ENCODE peak calls at places on chromosome 1, in eight cellular contexts. N is right lobe of liver; K is Peyer's patch; C is right atrium auricular region; B is stomach; D is lower leg skin; E is CD8-positive, alpha-beta T cell; U is hepatocyte. S is an unnamed sample.

GRCh38 chr1:241902376-241903067 is 54.5 kb downstream of the EXO1 start:
- DNase-seq in N (no peak), K (no peak), C (no peak), B (no peak), D (peak), E (no peak), U (peak), S (no peak)

GRCh38 chr1:198564716-198565115 is 24.2 kb upstream of the ATP6V1G3 start:
- DNase-seq in N (no peak), K (no peak), C (no peak), B (no peak), D (no peak), E (peak), U (no peak), S (no peak)

GRCh38 chr1:162070825-162071224 is 1.3 kb downstream of the NOS1AP start:
- DNase-seq in N (peak), K (no peak), C (no peak), B (no peak), D (no peak), E (no peak), U (peak), S (no peak)

GRCh38 chr1:6222644-6223043 is 13.1 kb downstream of the ICMT start:
- DNase-seq in N (peak), K (no peak), C (peak), B (no peak), D (no peak), E (no peak), U (peak), S (no peak)

GRCh38 chr1:218983848-218984247 is 189.8 kb upstream of the LYPLAL1 start:
- DNase-seq in N (no peak), K (no peak), C (no peak), B (no peak), D (no peak), E (no peak), U (no peak), S (no peak)

GRCh38 chr1:32215629-32216505 is 6.3 kb downstream of the TMEM234 start:
- DNase-seq in N (peak), K (peak), C (no peak), B (peak), D (no peak), E (peak), U (peak), S (no peak)

GRCh38 chr1:21902378-21903012 is 34.6 kb downstream of the HSPG2 start:
- DNase-seq in N (no peak), K (no peak), C (no peak), B (no peak), D (no peak), E (no peak), U (no peak), S (no peak)

GRCh38 chr1:111690306-111690617 is 48.9 kb downstream of the INKA2 start:
- DNase-seq in N (no peak), K (no peak), C (no peak), B (peak), D (no peak), E (no peak), U (peak), S (no peak)

GRCh38 chr1:238606896-238607295 is 716.2 kb upstream of the ZP4 start:
- DNase-seq in N (no peak), K (no peak), C (no peak), B (no peak), D (no peak), E (no peak), U (no peak), S (no peak)

GRCh38 chr1:182616130-182617074 is 12.2 kb upstream of the RGS16 start:
- DNase-seq in N (peak), K (peak), C (peak), B (peak), D (peak), E (peak), U (peak), S (no peak)

GRCh38 chr1:47558601-47559593 is 121.1 kb downstream of the FOXD2 start:
- DNase-seq in N (peak), K (peak), C (no peak), B (peak), D (no peak), E (no peak), U (peak), S (no peak)

GRCh38 chr1:109613396-109614147 is 5.8 kb downstream of the GNAT2 start:
- DNase-seq in N (no peak), K (no peak), C (no peak), B (no peak), D (no peak), E (no peak), U (no peak), S (no peak)

GRCh38 chr1:153271711-153272110 is 12.2 kb downstream of the LORICRIN start:
- DNase-seq in N (no peak), K (no peak), C (no peak), B (no peak), D (no peak), E (no peak), U (no peak), S (no peak)

GRCh38 chr1:11882814-11883538 is 24.2 kb upstream of the NPPB start:
- DNase-seq in N (peak), K (peak), C (peak), B (peak), D (no peak), E (no peak), U (peak), S (no peak)

GRCh38 chr1:159829822-159830455 is 3.3 kb downstream of the SLAMF8 start:
- DNase-seq in N (no peak), K (no peak), C (peak), B (no peak), D (no peak), E (no peak), U (peak), S (no peak)

GRCh38 chr1:220887202-220887867 is 8.1 kb downstream of the HLX start:
- DNase-seq in N (peak), K (no peak), C (no peak), B (no peak), D (no peak), E (no peak), U (peak), S (no peak)

GRCh38 chr1:58545591-58546519 is 671 bp downstream of the OMA1 start:
- DNase-seq in N (peak), K (peak), C (peak), B (peak), D (peak), E (peak), U (peak), S (peak)

GRCh38 chr1:61887076-61887867 is 145.0 kb downstream of the PATJ start:
- DNase-seq in N (no peak), K (no peak), C (no peak), B (no peak), D (no peak), E (no peak), U (no peak), S (no peak)
- TF ChIP-seq CTCF in N (no peak), K (no peak), C (no peak), B (no peak), D (no peak), E (no peak), U (no peak), S (no peak)

DNA sequence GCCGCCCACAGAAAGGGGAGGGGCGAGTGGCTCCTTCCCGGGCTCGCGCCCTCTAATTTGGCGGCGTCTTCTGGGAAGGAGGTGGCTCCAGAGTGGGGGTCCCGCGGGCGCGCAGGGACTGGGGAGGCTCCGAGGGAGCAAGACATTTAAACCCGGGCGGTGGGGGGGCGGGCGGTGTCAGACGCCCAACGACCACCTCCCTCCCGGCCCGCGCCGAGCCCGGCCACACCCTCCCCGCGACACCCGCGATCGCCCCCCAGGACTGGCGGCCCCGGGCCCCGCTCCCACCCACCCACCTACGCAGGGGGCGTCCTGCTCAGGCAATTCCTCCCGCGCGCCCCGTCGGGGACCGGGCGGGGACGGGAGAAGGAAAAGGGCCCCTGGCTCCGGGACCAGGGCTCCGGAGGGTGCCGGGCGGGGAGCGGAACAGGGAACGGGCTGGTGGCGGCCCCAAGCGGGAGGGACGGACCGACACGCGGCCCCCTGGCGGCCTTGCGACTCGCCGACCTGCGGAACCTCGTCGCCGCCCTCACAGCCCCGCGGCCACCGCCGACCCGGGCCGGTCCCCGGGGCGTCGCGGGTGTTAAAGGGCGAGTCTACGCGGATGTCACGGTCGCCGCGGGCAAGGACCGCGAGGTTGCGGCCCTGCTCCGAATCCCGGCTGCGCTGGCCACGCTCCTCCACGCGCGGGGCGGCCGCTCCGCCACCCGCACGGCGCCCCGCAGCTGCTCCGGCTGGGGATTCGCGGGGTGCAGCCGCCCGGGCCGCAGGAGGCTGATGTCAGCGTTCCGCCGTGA is 94.0 kb upstream of the FMN2 start:
- DNase-seq in N (peak), K (no peak), C (no peak), B (no peak), D (no peak), E (no peak), U (peak), S (no peak)
- TF ChIP-seq CTCF in N (peak), K (no peak), C (no peak), B (no peak), D (no peak), E (no peak), U (peak), S (no peak)

DNA sequence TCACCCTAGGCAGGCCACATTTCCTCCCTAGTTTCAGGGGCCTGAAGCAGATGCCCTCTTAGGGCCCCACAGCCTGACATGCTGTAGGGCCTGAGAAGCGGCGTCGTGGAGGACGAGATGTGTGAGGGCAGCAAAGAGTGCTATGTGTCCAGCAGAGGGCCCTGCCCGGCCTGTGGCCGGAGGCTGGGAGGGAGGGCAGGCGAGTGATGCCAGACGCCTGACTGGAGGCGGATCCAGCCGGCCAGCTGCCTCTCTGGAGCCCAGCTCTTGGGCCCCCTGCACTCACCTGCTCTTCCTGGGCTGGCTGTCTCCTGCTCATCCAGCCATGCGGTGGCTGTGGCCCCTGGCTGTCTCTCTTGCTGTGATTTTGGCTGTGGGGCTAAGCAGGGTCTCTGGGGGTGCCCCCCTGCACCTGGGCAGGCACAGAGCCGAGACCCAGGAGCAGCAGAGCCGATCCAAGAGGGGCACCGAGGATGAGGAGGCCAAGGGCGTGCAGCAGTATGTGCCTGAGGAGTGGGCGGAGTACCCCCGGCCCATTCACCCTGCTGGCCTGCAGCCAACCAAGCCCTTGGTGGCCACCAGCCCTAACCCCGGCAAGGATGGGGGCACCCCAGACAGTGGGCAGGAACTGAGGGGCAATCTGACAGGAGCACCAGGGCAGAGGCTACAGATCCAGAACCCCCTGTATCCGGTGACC is at the start of gene GPR37L1:
- DNase-seq in N (peak), K (no peak), C (no peak), B (peak), D (no peak), E (no peak), U (peak), S (no peak)
- TF ChIP-seq CTCF in N (peak), K (no peak), C (no peak), B (peak), D (no peak), E (no peak), U (peak), S (no peak)

GRCh38 chr1:4593106-4593505 is 61.3 kb upstream of the AJAP1 start:
- DNase-seq in N (no peak), K (no peak), C (no peak), B (no peak), D (peak), E (no peak), U (no peak), S (no peak)

GRCh38 chr1:4596486-4596885 is 57.9 kb upstream of the AJAP1 start:
- DNase-seq in N (no peak), K (no peak), C (no peak), B (peak), D (peak), E (no peak), U (no peak), S (no peak)

GRCh38 chr1:4595341-4596225 is 58.8 kb upstream of the AJAP1 start:
- DNase-seq in N (no peak), K (no peak), C (no peak), B (peak), D (peak), E (no peak), U (no peak), S (no peak)

GRCh38 chr1:4597020-4597419 is 57.4 kb upstream of the AJAP1 start:
- DNase-seq in N (no peak), K (no peak), C (no peak), B (peak), D (peak), E (no peak), U (no peak), S (no peak)

DNA sequence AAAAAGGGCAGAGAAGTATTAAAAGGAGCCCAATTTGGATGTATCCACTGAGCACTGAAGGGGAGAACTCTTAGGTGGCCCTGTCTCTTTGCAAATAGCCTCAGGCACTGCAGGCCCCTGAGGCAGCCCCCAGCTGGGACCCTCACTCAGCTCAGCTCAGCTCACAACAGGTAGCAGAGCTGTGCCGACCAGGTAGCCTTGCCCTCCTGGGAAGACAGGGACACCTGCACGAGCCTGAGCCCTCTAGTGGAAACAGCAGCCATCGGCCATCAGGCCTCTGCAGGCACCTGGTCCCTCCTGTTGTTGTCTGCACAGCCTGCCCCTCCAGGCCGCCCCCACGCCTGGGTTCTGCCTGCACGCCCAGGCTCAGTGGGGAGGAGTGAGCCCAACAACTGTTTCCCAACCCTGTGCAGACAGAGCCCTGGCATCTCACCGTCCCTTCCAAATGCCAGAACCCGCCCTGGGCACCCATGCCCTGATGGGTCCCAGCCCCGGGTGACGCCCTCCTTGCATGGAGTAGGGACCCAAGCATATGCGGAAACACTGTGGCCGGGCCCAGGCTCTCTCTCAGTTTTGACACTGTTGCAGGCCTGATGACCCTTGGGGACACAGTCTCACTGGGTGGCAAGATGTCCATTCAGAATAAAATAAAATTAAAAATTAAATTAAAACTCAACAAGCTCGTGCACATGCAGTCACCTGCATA is 60.0 kb upstream of the AJAP1 start:
- DNase-seq in N (no peak), K (no peak), C (no peak), B (no peak), D (peak), E (no peak), U (peak), S (no peak)
- TF ChIP-seq CTCF in N (peak), K (no peak), C (no peak), B (no peak), D (no peak), E (no peak), U (peak), S (no peak)

GRCh38 chr1:94022471-94023189 is 98.3 kb downstream of the ABCA4 start:
- DNase-seq in N (no peak), K (no peak), C (peak), B (no peak), D (no peak), E (no peak), U (no peak), S (no peak)
- TF ChIP-seq CTCF in N (no peak), K (no peak), C (no peak), B (no peak), D (no peak), E (no peak), U (no peak), S (no peak)

S was measured in activated B cell treated with CpG ODN at 0.5 μM for 24 hours.